ENCODE peak calls at places on chromosomes 7 and 10, in eight cellular contexts. F is neural progenitor cell; C is stimulated activated CD8-positive, alpha-beta memory T cell treated with anti-CD3 and anti-CD28 coated beads, Interleukin-15, amount 100 ng/mL, for 1 hour; O is GM13976; A is activated CD4-positive, alpha-beta T cell treated with anti-CD3 and anti-CD28 coated beads for 24 hours; N is GM23338; Z is GM04504; B is kidney epithelial cell. E is an unnamed sample.

GRCh38 chr10:88408111-88408510 is 175.0 kb downstream of the RNLS start:
- DNase-seq in O (no peak), C (no peak), Z (no peak), F (no peak), A (no peak), B (no peak), N (no peak), E (peak)

GRCh38 chr10:132141526-132142395 is 45.0 kb upstream of the DPYSL4 start:
- DNase-seq in N (no peak), C (no peak), F (no peak), Z (no peak), B (no peak), O (no peak), A (no peak), E (no peak)

GRCh38 chr10:21318768-21319167 is 206.7 kb downstream of the SKIDA1 start:
- DNase-seq in F (no peak), O (no peak), B (no peak), Z (no peak), C (no peak), A (no peak), N (no peak), E (no peak)

GRCh38 chr10:130484131-130484911 is 348.1 kb downstream of the GLRX3 start:
- DNase-seq in F (no peak), N (no peak), Z (no peak), C (no peak), B (no peak), O (no peak), A (no peak), E (no peak)

GRCh38 chr10:80473692-80474596 is 19.8 kb downstream of the TSPAN14 start:
- DNase-seq in A (no peak), Z (no peak), F (no peak), C (no peak), B (peak), O (no peak), N (no peak), E (no peak)

GRCh38 chr10:69639291-69640195 is 9.5 kb downstream of the FAM241B start:
- DNase-seq in O (peak), Z (peak), C (peak), F (peak), B (peak), A (peak), N (peak), E (peak)

GRCh38 chr7:44647981-44648714 is 41.7 kb downstream of the OGDH start:
- DNase-seq in Z (no peak), A (no peak), N (no peak), F (no peak), C (no peak), O (no peak), B (no peak), E (no peak)

GRCh38 chr10:110717830-110718595 is 73.9 kb downstream of the RBM20 start:
- DNase-seq in Z (no peak), C (no peak), A (no peak), F (no peak), N (no peak), O (no peak), B (no peak), E (peak)

GRCh38 chr10:117419921-117420320 is 44.7 kb upstream of the PDZD8 start:
- DNase-seq in N (no peak), O (no peak), F (no peak), C (no peak), Z (no peak), A (no peak), B (no peak), E (no peak)

E was measured in AML-193.